ENCODE peak calls at places on chromosomes 4 and X, in ten cellular contexts. N, U, L, S, C, V, M, W, E and X are unnamed samples.
A peak's percentile ranks its signal among the peaks of the same experiment; 100 is the strongest.

GRCh38 chr4:184481544-184481943 is 7.2 kb upstream of the IRF2 start:
- DNase-seq in N (no peak), C (no peak), W (no peak), S (no peak), M (no peak), L (no peak), V (no peak), E (no peak), U (no peak), X (no peak)

GRCh38 chrX:51641421-51642021 is 22.8 kb upstream of the CENPVL3 start:
- DNase-seq in V (no peak), E (no peak), C (peak; percentile 82), S (peak; percentile 32), U (peak; percentile 48), W (peak; percentile 58), M (no peak), L (no peak), N (no peak), X (peak; percentile 12)

GRCh38 chrX:108468486-108468885 is 28.8 kb downstream of the COL4A5 start:
- DNase-seq in C (no peak), S (no peak), N (no peak), W (no peak), E (no peak), L (no peak), V (no peak), U (peak; percentile 37), M (peak; percentile 1), X (no peak)

GRCh38 chrX:67435536-67435935 is 108.3 kb upstream of the AR start:
- DNase-seq in S (no peak), N (no peak), V (no peak), L (no peak), M (no peak), W (no peak), E (no peak), U (no peak), C (no peak), X (no peak)

GRCh38 chr4:41360214-41360910 is 103.6 kb downstream of the UCHL1 start:
- DNase-seq in V (no peak), S (peak; percentile 65), U (peak; percentile 9), N (no peak), C (peak; percentile 74), E (peak; percentile 77), W (peak; percentile 55), M (no peak), L (no peak), X (no peak)

GRCh38 chrX:118569676-118570075 is 74.1 kb downstream of the DOCK11 start:
- DNase-seq in E (no peak), U (no peak), W (peak; percentile 1), N (peak; percentile 2), M (no peak), L (no peak), S (peak; percentile 10), C (no peak), V (no peak), X (no peak)

GRCh38 chr4:185513489-185514181 is 21.7 kb downstream of the PDLIM3 start:
- DNase-seq in W (peak; percentile 47), C (no peak), S (no peak), V (no peak), E (no peak), U (no peak), L (no peak), N (no peak), M (no peak), X (no peak)

GRCh38 chrX:9874483-9874882 is 88.3 kb downstream of the SHROOM2 start:
- DNase-seq in W (peak; percentile 71), S (no peak), C (no peak), L (no peak), N (no peak), E (no peak), M (no peak), V (no peak), U (no peak), X (no peak)

GRCh38 chr4:27198971-27199370 is 338.3 kb downstream of the STIM2 start:
- DNase-seq in V (no peak), E (no peak), S (no peak), C (no peak), M (no peak), N (no peak), W (no peak), L (no peak), U (no peak), X (no peak)

GRCh38 chr4:8086751-8087445 is 71.7 kb downstream of the ABLIM2 start:
- DNase-seq in U (no peak), C (no peak), S (no peak), L (no peak), E (no peak), N (no peak), W (no peak), M (no peak), V (no peak), X (no peak)

GRCh38 chr4:150010525-150011126 is 67.6 kb upstream of the DCLK2 start:
- DNase-seq in S (peak; percentile 58), W (peak; percentile 72), V (no peak), C (peak; percentile 80), U (peak; percentile 55), M (peak; percentile 62), N (no peak), L (no peak), E (no peak), X (peak; percentile 69)

GRCh38 chrX:118495958-118496762 is 545 bp downstream of the DOCK11 start:
- DNase-seq in C (peak; percentile 42), E (peak; percentile 80), V (peak; percentile 80), L (no peak), S (peak; percentile 60), U (peak; percentile 50), N (peak; percentile 48), M (no peak), W (peak; percentile 8), X (no peak)